ENCODE peak calls at places on chromosomes 5 and 9, in eight cellular contexts. M is T-helper 22 cell, Z is ELR, S is caudate nucleus, A is adipocyte, G is nephron progenitor cell, H is ureter, L is cardiac muscle cell. V is an unnamed sample.

GRCh38 chr9:68999393-69000105 is 14.4 kb downstream of the PRKACG start:
- DNase-seq in S (peak; percentile 52), M (peak; percentile 26), L (peak; percentile 87), A (peak; percentile 82), Z (peak; percentile 73), G (peak; percentile 63), H (peak; percentile 72), V (peak; percentile 61)

GRCh38 chr5:41708604-41708940 is 161.7 kb downstream of the OXCT1 start:
- DNase-seq in G (no peak), H (no peak), S (no peak), A (no peak), Z (no peak), M (no peak), L (no peak), V (no peak)

GRCh38 chr9:6842584-6842947 is 84.8 kb downstream of the KDM4C start:
- DNase-seq in S (no peak), H (no peak), G (no peak), M (no peak), L (no peak), Z (peak; percentile 51), A (peak; percentile 44), V (peak; percentile 59)

GRCh38 chr9:114905160-114905940 is 25.0 kb downstream of the TNFSF8 start:
- DNase-seq in H (no peak), G (no peak), M (no peak), L (no peak), A (no peak), Z (no peak), S (no peak), V (no peak)

GRCh38 chr5:104189031-104189430 is 626.4 kb upstream of the NUDT12 start:
- DNase-seq in L (no peak), M (no peak), S (no peak), A (peak; percentile 21), G (no peak), Z (peak; percentile 54), H (no peak), V (peak; percentile 47)

GRCh38 chr5:180975338-180975737 is 13.3 kb upstream of the BTNL3 start:
- DNase-seq in H (no peak), Z (no peak), G (no peak), M (no peak), S (no peak), A (no peak), L (no peak), V (no peak)

GRCh38 chr9:86102626-86103025 is 3.3 kb upstream of the GOLM1 start:
- DNase-seq in S (no peak), A (no peak), M (no peak), L (no peak), H (no peak), Z (no peak), G (no peak), V (no peak)

GRCh38 chr5:96924016-96924443 is 11.8 kb upstream of the LNPEP start:
- DNase-seq in H (no peak), L (peak; percentile 18), Z (no peak), G (no peak), M (no peak), A (no peak), S (no peak), V (no peak)

GRCh38 chr5:162683280-162683679 is 615.7 kb downstream of the GABRG2 start:
- DNase-seq in L (no peak), Z (no peak), S (no peak), H (no peak), G (no peak), M (no peak), A (no peak), V (no peak)

GRCh38 chr9:38066907-38067610 is 2.0 kb downstream of the SHB start:
- DNase-seq in S (peak; percentile 36), G (peak; percentile 30), M (no peak), A (peak; percentile 74), Z (peak; percentile 55), H (peak; percentile 85), L (no peak), V (no peak)

GRCh38 chr9:72476617-72477375 is 44.6 kb upstream of the TMC1 start:
- DNase-seq in G (no peak), S (no peak), Z (peak; percentile 96), M (peak; percentile 21), H (no peak), A (peak; percentile 23), L (no peak), V (peak; percentile 95)

GRCh38 chr9:129317179-129318011 is 139.3 kb upstream of the IER5L start:
- DNase-seq in A (no peak), M (no peak), L (peak; percentile 61), Z (peak; percentile 58), S (no peak), G (no peak), H (no peak), V (peak; percentile 24)

GRCh38 chr9:99169086-99169485 is 52.7 kb downstream of the ALG2 start:
- DNase-seq in A (no peak), H (no peak), Z (no peak), L (no peak), S (no peak), G (no peak), M (no peak), V (no peak)

GRCh38 chr5:308672-309271 is 12.7 kb upstream of the AHRR start:
- DNase-seq in A (peak; percentile 53), Z (peak; percentile 87), M (no peak), S (no peak), L (no peak), G (peak; percentile 34), H (no peak), V (peak; percentile 81)

GRCh38 chr9:128927731-128928411 is 7.1 kb downstream of the PHYHD1 start:
- DNase-seq in G (peak; percentile 67), A (peak; percentile 68), S (no peak), M (peak; percentile 10), H (no peak), Z (peak; percentile 73), L (peak; percentile 69), V (peak; percentile 61)

GRCh38 chr5:124036786-124037185 is 524.8 kb downstream of the CSNK1G3 start:
- DNase-seq in A (no peak), L (no peak), G (no peak), M (no peak), H (no peak), Z (no peak), S (no peak), V (no peak)

GRCh38 chr5:17316973-17317459 is 99.6 kb downstream of the BASP1 start:
- DNase-seq in M (no peak), H (no peak), G (no peak), A (peak; percentile 80), Z (no peak), L (no peak), S (no peak), V (no peak)

GRCh38 chr5:56637321-56637920 is 177.9 kb upstream of the MAP3K1 start:
- DNase-seq in M (no peak), S (no peak), H (no peak), A (peak; percentile 25), Z (no peak), G (no peak), L (no peak), V (no peak)

GRCh38 chr9:36945999-36946398 is 88.1 kb downstream of the PAX5 start:
- DNase-seq in S (no peak), H (no peak), A (no peak), Z (no peak), G (no peak), M (no peak), L (no peak), V (no peak)

GRCh38 chr5:52989025-52989780 is at the start of gene ITGA2:
- DNase-seq in S (peak; percentile 32), G (peak; percentile 66), L (peak; percentile 62), M (no peak), H (peak; percentile 72), A (peak; percentile 74), Z (peak; percentile 80), V (peak; percentile 81)

GRCh38 chr5:83281658-83282057 is 189.9 kb upstream of the VCAN start:
- DNase-seq in Z (peak; percentile 53), M (no peak), G (no peak), A (peak; percentile 22), S (no peak), L (no peak), H (no peak), V (peak; percentile 88)

GRCh38 chr5:33441241-33441844 is 578 bp downstream of the TARS1 start:
- DNase-seq in L (no peak), H (no peak), G (peak; percentile 18), S (no peak), Z (peak; percentile 88), M (peak; percentile 3), A (peak; percentile 52), V (no peak)

GRCh38 chr9:88980732-88981336 is 10.4 kb upstream of the S1PR3 start:
- DNase-seq in H (no peak), S (no peak), M (no peak), A (peak; percentile 48), Z (no peak), G (no peak), L (no peak), V (no peak)

GRCh38 chr5:44236040-44236439 is 153.2 kb downstream of the FGF10 start:
- DNase-seq in S (no peak), M (no peak), L (no peak), G (no peak), A (no peak), Z (no peak), H (no peak), V (no peak)

GRCh38 chr5:9765421-9765820 is 135.3 kb upstream of the TAS2R1 start:
- DNase-seq in L (no peak), H (no peak), G (no peak), S (no peak), M (no peak), Z (peak; percentile 43), A (peak; percentile 56), V (no peak)

GRCh38 chr5:58717303-58718012 is 134.6 kb downstream of the RAB3C start:
- DNase-seq in H (no peak), M (no peak), G (no peak), S (no peak), A (no peak), L (no peak), Z (no peak), V (no peak)

GRCh38 chr9:95383198-95383673 is 65.7 kb upstream of the FANCC start:
- DNase-seq in H (no peak), G (no peak), S (no peak), A (peak; percentile 77), Z (peak; percentile 94), L (no peak), M (no peak), V (peak; percentile 48)

GRCh38 chr9:38641985-38642864 is 21.8 kb upstream of the ANKRD18A start:
- DNase-seq in M (no peak), G (peak; percentile 26), L (peak; percentile 54), Z (peak; percentile 9), S (peak; percentile 23), A (peak; percentile 82), H (no peak), V (peak; percentile 31)

GRCh38 chr9:76153902-76154629 is 240.2 kb downstream of the RFK start:
- DNase-seq in S (no peak), L (no peak), H (no peak), Z (no peak), M (no peak), A (no peak), G (peak; percentile 54), V (no peak)

GRCh38 chr9:117696141-117696540 is 8.1 kb upstream of the TLR4 start:
- DNase-seq in S (no peak), G (no peak), L (no peak), M (no peak), H (no peak), Z (no peak), A (no peak), V (no peak)

GRCh38 chr5:175743676-175744210 is 85.9 kb downstream of the HRH2 start:
- DNase-seq in L (peak; percentile 73), H (peak; percentile 15), A (peak; percentile 6), M (no peak), S (no peak), G (peak; percentile 39), Z (peak; percentile 32), V (peak; percentile 31)

GRCh38 chr9:135471751-135472640 is 7.6 kb upstream of the PPP1R26 start:
- DNase-seq in G (peak; percentile 75), A (no peak), L (peak; percentile 66), M (no peak), S (no peak), H (no peak), Z (no peak), V (no peak)

GRCh38 chr5:149453618-149454415 is 74.7 kb upstream of the IL17B start:
- DNase-seq in L (no peak), H (no peak), M (no peak), Z (no peak), S (no peak), A (no peak), G (no peak), V (no peak)

GRCh38 chr9:109699019-109699418 is 81.0 kb upstream of the PALM2AKAP2 start:
- DNase-seq in Z (no peak), L (no peak), G (no peak), M (no peak), S (no peak), H (no peak), A (peak; percentile 71), V (no peak)

V was measured in HT1080.